ENCODE peak calls at places on chromosomes 12 and 14, in seven cellular contexts. One of them, this sample, is unnamed.

GRCh38 chr12:188910-189621 is 24.9 kb downstream of the SLC6A12 start:
- DNase-seq in IMR-90: peak; percentile 45
- DNase-seq in trophoblast cell: peak; percentile 25
- DNase-seq in mesenchymal stem cell: peak; percentile 57
- DNase-seq in neuronal stem cell: peak; percentile 54
- DNase-seq in H1: peak; percentile 87
- DNase-seq in mesendoderm: peak; percentile 70
- DNase-seq in this sample: peak; percentile 82

GRCh38 chr14:70018713-70019201 is 139.5 kb downstream of the SMOC1 start:
- DNase-seq in mesenchymal stem cell: peak; percentile 32
- DNase-seq in mesendoderm: no peak
- DNase-seq in H1: no peak
- DNase-seq in trophoblast cell: no peak
- DNase-seq in IMR-90: peak; percentile 47
- DNase-seq in neuronal stem cell: no peak
- DNase-seq in this sample: no peak

GRCh38 chr12:14540801-14541462 is 26.8 kb downstream of the PLBD1 start:
- DNase-seq in IMR-90: no peak
- DNase-seq in mesendoderm: no peak
- DNase-seq in H1: no peak
- DNase-seq in mesenchymal stem cell: no peak
- DNase-seq in neuronal stem cell: no peak
- DNase-seq in trophoblast cell: no peak
- DNase-seq in this sample: no peak

GRCh38 chr14:83883732-83884131 is 1646.2 kb upstream of the FLRT2 start:
- DNase-seq in mesendoderm: no peak
- DNase-seq in neuronal stem cell: no peak
- DNase-seq in trophoblast cell: no peak
- DNase-seq in IMR-90: no peak
- DNase-seq in H1: no peak
- DNase-seq in mesenchymal stem cell: peak; percentile 13
- DNase-seq in this sample: no peak

GRCh38 chr12:124006582-124007170 is 33.7 kb downstream of the ZNF664 start:
- DNase-seq in IMR-90: no peak
- DNase-seq in mesendoderm: no peak
- DNase-seq in neuronal stem cell: no peak
- DNase-seq in H1: no peak
- DNase-seq in trophoblast cell: no peak
- DNase-seq in mesenchymal stem cell: no peak
- DNase-seq in this sample: no peak

GRCh38 chr12:42135264-42135814 is 9.3 kb downstream of the GXYLT1 start:
- DNase-seq in trophoblast cell: no peak
- DNase-seq in IMR-90: peak; percentile 87
- DNase-seq in H1: no peak
- DNase-seq in mesendoderm: no peak
- DNase-seq in mesenchymal stem cell: peak; percentile 71
- DNase-seq in neuronal stem cell: no peak
- DNase-seq in this sample: no peak

GRCh38 chr12:113625499-113625898 is 153.8 kb upstream of the LHX5 start:
- DNase-seq in H1: no peak
- DNase-seq in trophoblast cell: no peak
- DNase-seq in IMR-90: no peak
- DNase-seq in neuronal stem cell: no peak
- DNase-seq in mesendoderm: no peak
- DNase-seq in mesenchymal stem cell: no peak
- DNase-seq in this sample: no peak

GRCh38 chr12:45215419-45216296 is at the start of gene ANO6:
- DNase-seq in trophoblast cell: peak; percentile 88
- DNase-seq in mesendoderm: peak; percentile 93
- DNase-seq in H1: peak; percentile 89
- DNase-seq in mesenchymal stem cell: peak; percentile 94
- DNase-seq in IMR-90: peak; percentile 84
- DNase-seq in neuronal stem cell: peak; percentile 83
- DNase-seq in this sample: peak; percentile 88

GRCh38 chr12:33593753-33594152 is 154.1 kb upstream of the SYT10 start:
- DNase-seq in mesenchymal stem cell: no peak
- DNase-seq in trophoblast cell: no peak
- DNase-seq in IMR-90: no peak
- DNase-seq in H1: no peak
- DNase-seq in mesendoderm: no peak
- DNase-seq in neuronal stem cell: no peak
- DNase-seq in this sample: no peak

GRCh38 chr12:32102234-32102633 is 4.4 kb upstream of the BICD1 start:
- DNase-seq in IMR-90: no peak
- DNase-seq in neuronal stem cell: no peak
- DNase-seq in mesendoderm: no peak
- DNase-seq in trophoblast cell: no peak
- DNase-seq in H1: no peak
- DNase-seq in mesenchymal stem cell: no peak
- DNase-seq in this sample: no peak

GRCh38 chr12:54631551-54631950 is 3.1 kb downstream of the LACRT start:
- DNase-seq in trophoblast cell: no peak
- DNase-seq in mesenchymal stem cell: no peak
- DNase-seq in neuronal stem cell: no peak
- DNase-seq in H1: no peak
- DNase-seq in mesendoderm: no peak
- DNase-seq in IMR-90: no peak
- DNase-seq in this sample: peak; percentile 18

GRCh38 chr12:105069936-105070702 is 14.1 kb downstream of the ALDH1L2 start:
- DNase-seq in mesenchymal stem cell: no peak
- DNase-seq in mesendoderm: no peak
- DNase-seq in IMR-90: no peak
- DNase-seq in trophoblast cell: no peak
- DNase-seq in H1: no peak
- DNase-seq in neuronal stem cell: no peak
- DNase-seq in this sample: no peak

GRCh38 chr14:60734465-60735242 is at the start of gene MNAT1:
- DNase-seq in H1: peak; percentile 92
- DNase-seq in neuronal stem cell: peak; percentile 72
- DNase-seq in mesenchymal stem cell: peak; percentile 84
- DNase-seq in IMR-90: peak; percentile 88
- DNase-seq in trophoblast cell: peak; percentile 74
- DNase-seq in mesendoderm: peak; percentile 90
- DNase-seq in this sample: peak; percentile 88

GRCh38 chr12:82329508-82329907 is 28.7 kb downstream of the CCDC59 start:
- DNase-seq in mesendoderm: no peak
- DNase-seq in trophoblast cell: no peak
- DNase-seq in H1: no peak
- DNase-seq in IMR-90: no peak
- DNase-seq in neuronal stem cell: peak; percentile 41
- DNase-seq in mesenchymal stem cell: no peak
- DNase-seq in this sample: no peak
- H3K27ac ChIP-seq in mesendoderm: no peak overlapping the region
- H3K27ac ChIP-seq in trophoblast cell: no peak overlapping the region
- H3K27ac ChIP-seq in H1: no peak overlapping the region
- H3K27ac ChIP-seq in IMR-90: no peak overlapping the region
- H3K27ac ChIP-seq in neuronal stem cell: peak overlapping the region; percentile 34
- H3K27ac ChIP-seq in mesenchymal stem cell: no peak overlapping the region
- H3K27ac ChIP-seq in this sample: no peak overlapping the region

GRCh38 chr12:39966738-39967137 is 139.1 kb downstream of the SLC2A13 start:
- DNase-seq in trophoblast cell: no peak
- DNase-seq in mesendoderm: no peak
- DNase-seq in mesenchymal stem cell: no peak
- DNase-seq in IMR-90: no peak
- DNase-seq in H1: no peak
- DNase-seq in neuronal stem cell: no peak
- DNase-seq in this sample: no peak
- H2BK5ac ChIP-seq in trophoblast cell: no peak overlapping the region
- H2BK5ac ChIP-seq in mesendoderm: no peak overlapping the region
- H2BK5ac ChIP-seq in mesenchymal stem cell: no peak overlapping the region
- H2BK5ac ChIP-seq in IMR-90: no peak overlapping the region
- H2BK5ac ChIP-seq in H1: no peak overlapping the region
- H2BK5ac ChIP-seq in neuronal stem cell: no peak overlapping the region
- H2BK5ac ChIP-seq in this sample: no peak overlapping the region

GRCh38 chr12:52965337-52965731 is 16.4 kb downstream of the KRT18 start:
- DNase-seq in IMR-90: no peak
- DNase-seq in trophoblast cell: no peak
- DNase-seq in H1: peak; percentile 81
- DNase-seq in neuronal stem cell: no peak
- DNase-seq in mesenchymal stem cell: no peak
- DNase-seq in mesendoderm: peak; percentile 56
- DNase-seq in this sample: peak; percentile 77
- H3K4me2 ChIP-seq in IMR-90: peak overlapping the region; percentile 87
- H3K4me2 ChIP-seq in trophoblast cell: peak overlapping the region; percentile 65
- H3K4me2 ChIP-seq in H1: peak overlapping the region; percentile 77
- H3K4me2 ChIP-seq in neuronal stem cell: peak overlapping the region; percentile 72
- H3K4me2 ChIP-seq in mesenchymal stem cell: peak overlapping the region; percentile 84
- H3K4me2 ChIP-seq in mesendoderm: peak overlapping the region; percentile 54
- H3K4me2 ChIP-seq in this sample: peak overlapping the region; percentile 59

GRCh38 chr14:73613419-73613963 is 1.2 kb downstream of the ACOT6 start:
- DNase-seq in neuronal stem cell: no peak
- DNase-seq in mesendoderm: no peak
- DNase-seq in IMR-90: no peak
- DNase-seq in H1: no peak
- DNase-seq in mesenchymal stem cell: no peak
- DNase-seq in trophoblast cell: no peak
- DNase-seq in this sample: no peak

GRCh38 chr14:73616831-73617230 is 4.5 kb downstream of the ACOT6 start:
- DNase-seq in mesendoderm: no peak
- DNase-seq in mesenchymal stem cell: no peak
- DNase-seq in H1: no peak
- DNase-seq in neuronal stem cell: no peak
- DNase-seq in IMR-90: no peak
- DNase-seq in trophoblast cell: no peak
- DNase-seq in this sample: no peak

GRCh38 chr14:73610692-73611091 is 1.6 kb upstream of the ACOT6 start:
- DNase-seq in neuronal stem cell: no peak
- DNase-seq in H1: no peak
- DNase-seq in trophoblast cell: no peak
- DNase-seq in mesendoderm: no peak
- DNase-seq in mesenchymal stem cell: peak; percentile 53
- DNase-seq in IMR-90: peak; percentile 22
- DNase-seq in this sample: no peak

GRCh38 chr14:73612339-73613045 is at the start of gene ACOT6:
- DNase-seq in neuronal stem cell: peak; percentile 64
- DNase-seq in mesenchymal stem cell: peak; percentile 72
- DNase-seq in H1: peak; percentile 89
- DNase-seq in mesendoderm: peak; percentile 86
- DNase-seq in IMR-90: peak; percentile 64
- DNase-seq in trophoblast cell: peak; percentile 69
- DNase-seq in this sample: peak; percentile 90

DNA sequence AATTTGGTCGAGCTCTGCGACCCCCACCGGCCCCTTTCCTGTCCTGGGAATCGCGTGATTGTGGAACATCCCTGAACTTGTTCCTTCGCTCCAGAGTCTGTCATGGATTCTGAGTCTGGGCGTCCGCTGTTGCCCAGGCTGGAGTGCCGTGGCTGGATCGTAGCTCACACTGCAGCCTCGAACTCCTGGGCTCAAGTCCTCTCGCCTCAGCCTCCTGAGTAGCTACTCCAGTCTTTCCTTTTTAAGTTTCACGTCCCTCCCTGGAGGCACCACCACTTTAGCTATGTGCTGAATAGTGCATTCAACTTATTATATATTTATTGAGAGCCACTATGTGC is 698 bp downstream of the ACOT6 start:
- DNase-seq in IMR-90: no peak
- DNase-seq in H1: no peak
- DNase-seq in neuronal stem cell: no peak
- DNase-seq in mesenchymal stem cell: no peak
- DNase-seq in trophoblast cell: no peak
- DNase-seq in mesendoderm: no peak
- DNase-seq in this sample: no peak
- H3K27ac ChIP-seq in IMR-90: no peak overlapping the region
- H3K27ac ChIP-seq in H1: no peak overlapping the region
- H3K27ac ChIP-seq in neuronal stem cell: no peak overlapping the region
- H3K27ac ChIP-seq in mesenchymal stem cell: no peak overlapping the region
- H3K27ac ChIP-seq in trophoblast cell: no peak overlapping the region
- H3K27ac ChIP-seq in mesendoderm: no peak overlapping the region
- H3K27ac ChIP-seq in this sample: no peak overlapping the region

DNA sequence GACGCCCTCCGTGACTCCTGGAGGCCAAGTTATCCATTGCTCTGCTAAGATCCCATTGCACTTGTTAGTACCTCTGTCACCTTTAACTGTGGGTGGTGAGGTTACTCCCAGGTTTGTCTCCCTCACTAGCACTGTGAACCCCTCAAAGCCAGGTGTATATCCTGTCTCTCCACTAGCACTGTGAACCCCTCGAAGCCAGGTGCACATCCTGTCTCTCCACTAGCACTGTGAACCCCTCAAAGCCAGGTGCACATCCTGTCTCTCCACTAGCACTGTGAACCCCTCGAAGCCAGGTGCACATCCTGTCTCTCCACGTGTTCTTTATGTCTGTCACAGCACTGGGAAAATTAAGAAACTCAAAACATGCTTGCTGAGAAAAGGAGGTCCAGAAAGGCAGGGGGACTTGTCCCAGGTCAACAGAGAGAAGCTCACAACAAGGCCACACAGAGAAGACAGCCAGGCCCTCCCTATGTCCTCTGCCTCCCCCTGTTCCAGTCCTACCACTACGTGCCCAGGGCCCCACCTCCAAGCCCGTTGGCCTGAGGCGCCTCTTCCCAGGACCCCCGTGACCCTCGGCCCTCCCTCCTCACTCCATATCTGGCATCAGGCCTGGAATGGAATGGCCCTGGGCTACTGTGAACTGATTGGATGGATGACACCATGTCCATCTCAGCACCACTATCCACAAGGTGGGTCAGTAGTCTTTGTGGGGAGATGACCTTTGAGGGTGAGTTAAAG is 26.4 kb upstream of the FKBP4 start:
- DNase-seq in neuronal stem cell: no peak
- DNase-seq in mesendoderm: no peak
- DNase-seq in IMR-90: no peak
- DNase-seq in mesenchymal stem cell: no peak
- DNase-seq in H1: no peak
- DNase-seq in trophoblast cell: no peak
- DNase-seq in this sample: no peak
- H2BK5ac ChIP-seq in neuronal stem cell: no peak overlapping the region
- H2BK5ac ChIP-seq in mesendoderm: no peak overlapping the region
- H2BK5ac ChIP-seq in IMR-90: no peak overlapping the region
- H2BK5ac ChIP-seq in mesenchymal stem cell: no peak overlapping the region
- H2BK5ac ChIP-seq in H1: no peak overlapping the region
- H2BK5ac ChIP-seq in trophoblast cell: no peak overlapping the region
- H2BK5ac ChIP-seq in this sample: no peak overlapping the region

GRCh38 chr12:57832966-57833365 is 13.6 kb downstream of the CTDSP2 start:
- DNase-seq in neuronal stem cell: no peak
- DNase-seq in trophoblast cell: no peak
- DNase-seq in mesendoderm: peak; percentile 58
- DNase-seq in H1: no peak
- DNase-seq in mesenchymal stem cell: peak; percentile 68
- DNase-seq in IMR-90: no peak
- DNase-seq in this sample: no peak
- H3K4me2 ChIP-seq in neuronal stem cell: no peak overlapping the region
- H3K4me2 ChIP-seq in trophoblast cell: no peak overlapping the region
- H3K4me2 ChIP-seq in mesendoderm: no peak overlapping the region
- H3K4me2 ChIP-seq in H1: no peak overlapping the region
- H3K4me2 ChIP-seq in mesenchymal stem cell: peak overlapping the region; percentile 14
- H3K4me2 ChIP-seq in IMR-90: peak overlapping the region; percentile 35
- H3K4me2 ChIP-seq in this sample: no peak overlapping the region

DNA sequence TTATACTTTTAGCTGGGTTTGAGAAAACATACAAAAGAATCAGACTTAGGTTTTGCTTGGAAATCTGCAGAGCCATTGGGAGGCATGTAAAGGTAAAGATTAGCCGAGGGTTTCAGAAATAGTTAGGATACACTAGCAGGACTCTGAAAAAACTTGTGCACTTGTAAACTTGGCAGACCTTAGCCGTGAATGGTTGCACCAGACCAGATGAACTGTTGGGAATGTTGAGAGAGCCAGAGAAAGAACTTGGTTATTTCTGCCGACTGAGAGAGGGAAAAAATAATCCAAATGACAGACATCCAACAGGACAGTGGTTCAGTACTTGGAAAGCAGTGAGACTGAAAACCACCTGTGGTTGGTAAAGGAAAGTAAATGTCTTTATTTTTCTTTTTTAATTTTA is 222.4 kb upstream of the DDHD1 start:
- DNase-seq in mesendoderm: no peak
- DNase-seq in H1: no peak
- DNase-seq in mesenchymal stem cell: no peak
- DNase-seq in IMR-90: no peak
- DNase-seq in trophoblast cell: no peak
- DNase-seq in neuronal stem cell: no peak
- DNase-seq in this sample: no peak
- H3K27ac ChIP-seq in mesendoderm: no peak overlapping the region
- H3K27ac ChIP-seq in H1: no peak overlapping the region
- H3K27ac ChIP-seq in mesenchymal stem cell: no peak overlapping the region
- H3K27ac ChIP-seq in IMR-90: no peak overlapping the region
- H3K27ac ChIP-seq in trophoblast cell: no peak overlapping the region
- H3K27ac ChIP-seq in neuronal stem cell: no peak overlapping the region
- H3K27ac ChIP-seq in this sample: no peak overlapping the region